ENCODE peak calls at places on chromosomes 5 and 9, in five cellular contexts. Y is foreskin fibroblast, U is fibroblast of mammary gland, A is neural progenitor cell, V is brain microvascular endothelial cell. L is an unnamed sample.

GRCh38 chr5:68911840-68912690 is 181.7 kb upstream of the SLC30A5 start:
- DNase-seq in U (peak), Y (peak), A (no peak), V (peak), L (no peak)

GRCh38 chr9:34675048-34675714 is 12.7 kb upstream of the CCL27 start:
- DNase-seq in Y (peak), A (peak), U (peak), V (peak), L (peak)

GRCh38 chr5:101663543-101663942 is 632.5 kb downstream of the SLCO4C1 start:
- DNase-seq in Y (no peak), A (no peak), U (no peak), V (no peak), L (no peak)

GRCh38 chr9:112819635-112820496 is 69.3 kb downstream of the SNX30 start:
- DNase-seq in U (peak), A (peak), Y (peak), V (peak), L (peak)

GRCh38 chr5:122129332-122129731 is at the start of gene ZNF474:
- DNase-seq in U (peak), A (peak), Y (peak), V (peak), L (peak)

GRCh38 chr5:173812811-173813550 is 75.2 kb upstream of the CPEB4 start:
- DNase-seq in V (no peak), Y (peak), A (no peak), U (peak), L (no peak)

GRCh38 chr5:142866563-142867275 is 96.5 kb downstream of the ARHGAP26 start:
- DNase-seq in U (peak), V (peak), A (peak), Y (peak), L (peak)

GRCh38 chr5:58999804-59000595 is 417.1 kb downstream of the RAB3C start:
- DNase-seq in Y (no peak), U (no peak), A (peak), V (no peak), L (no peak)

GRCh38 chr9:128203842-128204551 is 818 bp downstream of the DNM1 start:
- DNase-seq in A (peak), Y (peak), U (no peak), V (no peak), L (no peak)

GRCh38 chr5:125083932-125084331 is 337.5 kb upstream of the ZNF608 start:
- DNase-seq in A (no peak), V (peak), U (peak), Y (peak), L (no peak)

GRCh38 chr5:146817973-146818372 is 60.6 kb downstream of the PPP2R2B start:
- DNase-seq in U (no peak), V (no peak), A (no peak), Y (no peak), L (no peak)

GRCh38 chr9:93239526-93239925 is 55.6 kb downstream of the WNK2 start:
- DNase-seq in V (no peak), U (no peak), Y (no peak), A (no peak), L (no peak)

GRCh38 chr9:107637421-107638420 is 148.2 kb upstream of the KLF4 start:
- DNase-seq in U (peak), A (peak), Y (peak), V (peak), L (peak)

GRCh38 chr5:7884491-7885273 is 15.7 kb downstream of the MTRR start:
- DNase-seq in A (no peak), Y (peak), V (no peak), U (no peak), L (no peak)

GRCh38 chr5:376951-377325 is 55.4 kb downstream of the AHRR start:
- DNase-seq in Y (no peak), A (no peak), V (no peak), U (no peak), L (no peak)

GRCh38 chr5:117249086-117249815 is 674.6 kb upstream of the SEMA6A start:
- DNase-seq in Y (no peak), V (no peak), U (no peak), A (peak), L (no peak)

GRCh38 chr5:69300537-69301203 is 31.9 kb downstream of the CCDC125 start:
- DNase-seq in A (no peak), V (no peak), Y (no peak), U (no peak), L (no peak)

GRCh38 chr5:178632305-178632704 is 5.5 kb upstream of the CLK4 start:
- DNase-seq in U (no peak), A (no peak), Y (no peak), V (no peak), L (no peak)

GRCh38 chr5:59673438-59674058 is 220.0 kb downstream of the PDE4D start:
- DNase-seq in U (peak), V (peak), A (peak), Y (peak), L (no peak)

GRCh38 chr9:115192280-115192679 is 74.3 kb upstream of the TNC start:
- DNase-seq in Y (no peak), A (no peak), V (no peak), U (no peak), L (no peak)

GRCh38 chr5:135030123-135030517 is 3.9 kb downstream of the PITX1 start:
- DNase-seq in Y (peak), U (no peak), V (no peak), A (peak), L (no peak)

GRCh38 chr5:72542695-72543094 is 35.5 kb upstream of the ZNF366 start:
- DNase-seq in A (no peak), Y (no peak), V (no peak), U (no peak), L (no peak)

DNA sequence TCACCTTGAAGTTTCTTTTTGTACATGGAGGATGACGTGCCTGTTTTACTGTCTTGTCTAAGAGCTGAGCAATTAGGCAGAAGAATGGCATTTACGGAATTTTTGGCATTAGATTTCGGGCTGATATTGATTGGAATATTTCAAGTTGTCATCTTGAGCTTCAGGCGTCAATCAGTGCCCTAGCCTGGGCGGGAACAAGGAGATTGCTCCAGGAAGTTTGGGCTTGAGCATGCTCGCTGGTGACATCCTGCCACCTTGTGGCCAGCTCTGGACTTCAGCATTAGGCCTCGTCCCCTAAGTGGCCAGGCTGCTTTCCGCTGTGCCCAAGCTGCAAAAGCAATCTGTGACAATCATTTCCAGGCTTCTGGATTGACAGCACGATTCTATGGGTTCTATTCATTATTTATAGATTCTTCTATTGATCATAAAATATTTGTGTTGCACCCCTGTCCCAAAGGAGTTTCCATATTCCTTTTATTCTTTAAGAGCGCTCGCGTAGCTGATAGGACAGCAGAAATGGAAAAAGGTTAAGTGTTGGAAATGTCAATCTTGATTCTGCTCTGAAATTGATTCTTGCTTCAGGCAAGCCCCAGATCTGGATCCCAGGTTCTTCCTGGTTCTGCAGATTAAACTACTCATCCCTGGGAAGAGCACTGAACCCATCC is 79.3 kb downstream of the SLC28A3 start:
- DNase-seq in A (peak), Y (peak), V (peak), U (peak), L (no peak)
- TF ChIP-seq CTCF in A (peak), Y (peak), V (peak), U (peak), L (peak)

GRCh38 chr9:63817622-63818518 is 1467.1 kb downstream of the FOXD4L5 start:
- DNase-seq in Y (peak), V (peak), U (no peak), A (peak), L (no peak)
- H3K4me3 ChIP-seq in Y (peak), V (peak), U (peak), A (peak), L (peak)

DNA sequence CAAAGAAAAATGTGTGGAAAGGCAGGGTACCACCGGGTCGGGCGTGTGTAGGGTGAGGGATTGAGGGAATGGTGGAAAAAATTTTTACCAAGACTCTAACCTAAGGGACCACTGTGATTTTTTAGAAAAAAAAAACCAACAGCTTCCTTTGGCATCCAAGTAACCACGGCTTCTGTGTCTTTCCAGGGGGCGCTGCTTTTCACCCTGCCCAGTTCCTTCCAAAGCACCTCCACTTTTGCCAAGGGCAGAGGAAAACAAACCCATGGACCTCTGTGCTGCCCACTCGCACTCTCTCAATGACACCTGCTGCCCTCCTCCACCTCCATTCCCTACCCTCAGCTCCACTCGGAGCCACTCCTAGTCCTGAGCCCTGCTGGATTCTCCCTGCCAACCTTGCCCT is 381.0 kb downstream of the ENC1 start:
- DNase-seq in Y (no peak), A (no peak), U (no peak), V (no peak), L (no peak)
- TF ChIP-seq CTCF in Y (no peak), A (peak), U (no peak), V (no peak), L (peak)

GRCh38 chr9:131008563-131008908 is 438 bp upstream of the LAMC3 start:
- DNase-seq in U (no peak), Y (no peak), A (no peak), V (no peak), L (no peak)
- H3K4me3 ChIP-seq in U (no peak), Y (peak), A (peak), V (no peak), L (no peak)

GRCh38 chr9:94613003-94613402 is 19.4 kb upstream of the FBP2 start:
- DNase-seq in Y (no peak), U (no peak), A (no peak), V (no peak), L (no peak)
- TF ChIP-seq CTCF in Y (no peak), U (no peak), A (peak), V (peak), L (peak)